ENCODE peak calls at places on chromosome 21, in four cellular contexts. Y is SW 1271, E is iris pigment epithelial cell, X is HL-60. D is an unnamed sample.
A peak's percentile ranks its signal among the peaks of the same experiment; 100 is the strongest.

GRCh38 chr21:21921410-21922232 is 923.4 kb downstream of the NCAM2 start:
- DNase-seq in E (peak; percentile 17), X (no peak), Y (peak; percentile 1), D (no peak)

GRCh38 chr21:45573452-45574035 is 31.3 kb upstream of the SLC19A1 start:
- DNase-seq in X (no peak), E (peak; percentile 40), Y (no peak), D (no peak)

GRCh38 chr21:35491114-35491513 is 442.0 kb upstream of the RUNX1 start:
- DNase-seq in X (no peak), Y (no peak), E (no peak), D (no peak)

GRCh38 chr21:44579833-44580144 is 615 bp downstream of the KRTAP10-5 start:
- DNase-seq in Y (no peak), E (no peak), X (no peak), D (no peak)

GRCh38 chr21:42308914-42309752 is 6.1 kb downstream of the TFF3 start:
- DNase-seq in X (no peak), E (no peak), Y (no peak), D (no peak)

GRCh38 chr21:34807146-34807880 is 138.5 kb downstream of the CLIC6 start:
- DNase-seq in Y (peak; percentile 91), X (no peak), E (peak; percentile 99), D (peak; percentile 71)

GRCh38 chr21:22609802-22610201 is 1611.6 kb downstream of the NCAM2 start:
- DNase-seq in E (no peak), X (no peak), Y (no peak), D (no peak)

GRCh38 chr21:35113064-35113463 is 64.0 kb upstream of the RUNX1 start:
- DNase-seq in X (no peak), E (peak; percentile 60), Y (no peak), D (no peak)

GRCh38 chr21:45256912-45257672 is 30.6 kb downstream of the POFUT2 start:
- DNase-seq in X (no peak), Y (no peak), E (no peak), D (no peak)

GRCh38 chr21:17925000-17925610 is 105.9 kb upstream of the C21orf91 start:
- DNase-seq in Y (peak; percentile 47), E (peak; percentile 46), X (peak; percentile 33), D (peak; percentile 12)

GRCh38 chr21:16070207-16070651 is 340.4 kb downstream of the USP25 start:
- DNase-seq in Y (no peak), E (peak; percentile 39), X (no peak), D (no peak)

GRCh38 chr21:45592626-45593134 is 50.4 kb upstream of the SLC19A1 start:
- DNase-seq in E (no peak), Y (no peak), X (no peak), D (no peak)

GRCh38 chr21:29351691-29352090 is 53.0 kb downstream of the BACH1 start:
- DNase-seq in X (no peak), Y (no peak), E (peak; percentile 93), D (no peak)

GRCh38 chr21:46426313-46427046 is 32.2 kb upstream of the DIP2A start:
- DNase-seq in Y (no peak), E (no peak), X (no peak), D (no peak)

GRCh38 chr21:15446193-15446592 is 283.6 kb upstream of the USP25 start:
- DNase-seq in Y (no peak), X (no peak), E (no peak), D (no peak)

GRCh38 chr21:31682625-31683024 is 23.1 kb downstream of the SOD1 start:
- DNase-seq in E (peak; percentile 54), X (no peak), Y (no peak), D (no peak)

GRCh38 chr21:31273278-31273677 is 70.8 kb downstream of the TIAM1 start:
- DNase-seq in X (no peak), Y (no peak), E (no peak), D (no peak)

GRCh38 chr21:38929652-38930051 is 123.9 kb downstream of the ETS2 start:
- DNase-seq in Y (no peak), X (no peak), E (no peak), D (no peak)

GRCh38 chr21:14880922-14881321 is 183.9 kb downstream of the NRIP1 start:
- DNase-seq in E (peak; percentile 88), Y (no peak), X (no peak), D (no peak)

GRCh38 chr21:25776440-25776839 is 41.7 kb downstream of the GABPA start:
- DNase-seq in Y (no peak), X (no peak), E (no peak), D (no peak)

GRCh38 chr21:15124731-15125130 is 59.9 kb upstream of the NRIP1 start:
- DNase-seq in X (no peak), Y (no peak), E (no peak), D (no peak)

GRCh38 chr21:46154155-46154954 is 1.0 kb downstream of the FTCD start:
- DNase-seq in Y (no peak), E (no peak), X (no peak), D (no peak)

GRCh38 chr21:18832950-18833349 is 429.4 kb upstream of the TMPRSS15 start:
- DNase-seq in E (peak; percentile 49), Y (peak; percentile 89), X (no peak), D (no peak)

GRCh38 chr21:16279658-16280581 is 550.1 kb downstream of the USP25 start:
- DNase-seq in E (peak; percentile 84), X (no peak), Y (no peak), D (no peak)

GRCh38 chr21:42347601-42348327 is 3.0 kb downstream of the TFF2 start:
- DNase-seq in Y (no peak), X (no peak), E (no peak), D (no peak)

GRCh38 chr21:15604424-15604823 is 125.4 kb upstream of the USP25 start:
- DNase-seq in E (peak; percentile 85), X (no peak), Y (no peak), D (no peak)

GRCh38 chr21:45993210-45994085 is 11.9 kb downstream of the COL6A1 start:
- DNase-seq in E (no peak), Y (no peak), X (no peak), D (no peak)

GRCh38 chr21:17250651-17251294 is 262.1 kb upstream of the CXADR start:
- DNase-seq in Y (no peak), X (no peak), E (peak; percentile 21), D (no peak)

GRCh38 chr21:14121719-14122118 is 89.0 kb downstream of the LIPI start:
- DNase-seq in X (no peak), Y (no peak), E (no peak), D (no peak)

GRCh38 chr21:41765393-41765950 is 1.4 kb downstream of the RIPK4 start:
- DNase-seq in X (no peak), E (no peak), Y (no peak), D (no peak)

GRCh38 chr21:29075706-29076447 is 2.4 kb upstream of the CCT8 start:
- DNase-seq in E (no peak), X (no peak), Y (no peak), D (no peak)

GRCh38 chr21:43925096-43925481 is 60.1 kb downstream of the AGPAT3 start:
- DNase-seq in X (no peak), Y (no peak), E (no peak), D (no peak)

D was measured in T-helper 22 cell.